ENCODE peak calls at places on chromosome 5, in eight cellular contexts. H is adrenal gland, P is MCF 10A, N is BJ, V is fibroblast of lung, U is BE2C, Q is RWPE2, K is endothelial cell of umbilical vein. I is an unnamed sample.

GRCh38 chr5:81353189-81353588 is 40.7 kb downstream of the ACOT12 start:
- DNase-seq in N (no peak), V (no peak), U (no peak), P (no peak), Q (no peak), H (no peak), K (no peak), I (no peak)

GRCh38 chr5:168978015-168978414 is 322.9 kb downstream of the SLIT3 start:
- DNase-seq in V (no peak), P (peak; percentile 89), H (no peak), K (no peak), U (no peak), N (peak; percentile 36), Q (no peak), I (no peak)

GRCh38 chr5:80481019-80481893 is 6.6 kb upstream of the FAM151B start:
- DNase-seq in V (peak; percentile 69), U (peak; percentile 58), Q (no peak), P (peak; percentile 68), N (no peak), K (peak; percentile 59), H (no peak), I (no peak)

GRCh38 chr5:74201334-74202081 is 439.0 kb downstream of the ENC1 start:
- DNase-seq in P (peak; percentile 53), N (no peak), K (peak; percentile 85), V (no peak), H (peak; percentile 56), U (peak; percentile 72), Q (no peak), I (no peak)

GRCh38 chr5:132138260-132138659 is 64.7 kb downstream of the CSF2 start:
- DNase-seq in U (no peak), H (no peak), N (peak; percentile 51), Q (no peak), K (no peak), V (peak; percentile 74), P (peak; percentile 11), I (no peak)

GRCh38 chr5:142800776-142801494 is 30.8 kb downstream of the ARHGAP26 start:
- DNase-seq in P (no peak), U (no peak), V (no peak), N (no peak), H (no peak), Q (no peak), K (no peak), I (no peak)

GRCh38 chr5:12110629-12111028 is 206.4 kb upstream of the CTNND2 start:
- DNase-seq in P (no peak), Q (no peak), N (no peak), H (no peak), U (no peak), K (no peak), V (no peak), I (no peak)

GRCh38 chr5:55852503-55852902 is 1.3 kb downstream of the IL31RA start:
- DNase-seq in U (no peak), P (no peak), V (peak; percentile 55), N (no peak), H (no peak), Q (no peak), K (no peak), I (no peak)

GRCh38 chr5:53071738-53072137 is 37.8 kb downstream of the MOCS2 start:
- DNase-seq in V (peak; percentile 46), N (peak; percentile 75), H (peak; percentile 57), K (no peak), Q (no peak), U (no peak), P (no peak), I (no peak)

GRCh38 chr5:66851306-66851705 is 255.1 kb downstream of the MAST4 start:
- DNase-seq in K (no peak), Q (no peak), N (no peak), H (no peak), P (peak; percentile 34), V (no peak), U (no peak), I (no peak)

GRCh38 chr5:87020099-87020934 is 247.4 kb upstream of the RASA1 start:
- DNase-seq in V (peak; percentile 28), H (peak; percentile 71), U (peak; percentile 22), P (no peak), N (no peak), Q (peak; percentile 39), K (no peak), I (peak; percentile 26)

GRCh38 chr5:74517700-74518099 is 122.8 kb downstream of the ENC1 start:
- DNase-seq in P (peak; percentile 65), Q (no peak), U (no peak), H (no peak), N (no peak), V (peak; percentile 72), K (peak; percentile 82), I (no peak)

GRCh38 chr5:113331201-113331551 is 103.6 kb downstream of the TSSK1B start:
- DNase-seq in P (peak; percentile 82), K (no peak), N (no peak), U (no peak), H (no peak), Q (no peak), V (peak; percentile 56), I (no peak)

GRCh38 chr5:113329981-113330380 is 104.8 kb downstream of the TSSK1B start:
- DNase-seq in P (no peak), Q (no peak), K (no peak), U (no peak), H (no peak), V (no peak), N (no peak), I (no peak)

GRCh38 chr5:113325054-113325453 is 109.7 kb downstream of the TSSK1B start:
- DNase-seq in N (no peak), K (peak; percentile 56), H (no peak), P (no peak), Q (no peak), U (no peak), V (no peak), I (no peak)

DNA sequence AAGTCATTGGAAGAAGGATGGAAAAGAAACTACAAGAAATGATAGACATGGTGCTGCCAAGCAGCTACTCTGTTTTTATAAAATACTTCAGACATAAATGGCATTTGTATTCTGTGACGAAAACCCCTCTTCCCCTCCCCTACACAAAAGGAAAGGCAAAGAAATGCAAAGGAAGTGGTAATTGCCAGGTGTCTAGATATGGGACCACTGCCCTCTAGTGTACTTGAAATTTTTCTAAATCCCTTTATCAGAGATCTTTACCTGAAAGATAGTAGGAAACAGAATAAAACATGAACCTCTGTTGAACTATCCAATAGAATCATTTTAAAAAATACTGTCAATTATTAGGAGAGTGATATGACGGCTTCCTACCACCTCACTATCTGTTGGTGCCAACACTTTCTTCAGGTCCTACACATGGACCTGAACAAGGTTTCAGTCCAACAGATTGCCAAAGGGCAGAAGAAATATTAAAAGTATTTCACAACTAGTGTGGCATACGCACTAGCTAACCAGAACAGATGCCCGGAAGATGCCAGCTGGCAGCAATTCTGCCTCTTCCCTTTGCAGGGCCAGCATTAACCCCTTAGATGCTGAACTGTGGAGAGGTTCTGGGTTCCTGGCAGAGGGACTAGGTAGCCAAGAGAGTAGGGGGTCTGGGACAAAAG is 104.1 kb downstream of the TSSK1B start:
- DNase-seq in V (peak; percentile 60), U (no peak), N (no peak), P (peak; percentile 93), H (peak; percentile 76), K (peak; percentile 75), Q (no peak), I (no peak)
- TF ChIP-seq CTCF in V (no peak), U (peak; percentile 66), N (peak; percentile 31), P (peak; percentile 63), H (peak; percentile 38), K (peak; percentile 20), Q (peak; percentile 96), I (peak; percentile 54)

DNA sequence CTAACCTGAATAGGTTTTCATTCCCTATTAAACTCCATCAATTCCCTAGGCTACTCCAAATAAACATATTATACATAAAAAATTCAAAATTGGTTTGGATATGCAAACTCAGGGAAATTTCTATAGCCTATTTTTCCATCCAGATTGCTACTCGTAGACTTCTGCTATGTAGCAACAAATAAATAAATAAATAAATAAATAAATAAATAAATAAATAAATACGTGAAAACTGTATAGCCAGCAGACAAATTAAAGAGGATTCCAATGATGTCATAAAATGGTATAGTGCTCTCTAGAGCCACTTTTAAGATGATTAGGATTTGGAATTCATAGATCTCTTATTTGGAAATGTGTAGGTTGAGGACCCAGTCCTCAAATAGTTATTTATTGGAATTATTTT is 1193.2 kb upstream of the NUDT12 start:
- DNase-seq in P (no peak), K (no peak), U (no peak), Q (no peak), H (no peak), N (no peak), V (no peak), I (no peak)
- TF ChIP-seq CTCF in P (no peak), K (no peak), U (no peak), Q (no peak), H (no peak), N (no peak), V (no peak), I (no peak)

DNA sequence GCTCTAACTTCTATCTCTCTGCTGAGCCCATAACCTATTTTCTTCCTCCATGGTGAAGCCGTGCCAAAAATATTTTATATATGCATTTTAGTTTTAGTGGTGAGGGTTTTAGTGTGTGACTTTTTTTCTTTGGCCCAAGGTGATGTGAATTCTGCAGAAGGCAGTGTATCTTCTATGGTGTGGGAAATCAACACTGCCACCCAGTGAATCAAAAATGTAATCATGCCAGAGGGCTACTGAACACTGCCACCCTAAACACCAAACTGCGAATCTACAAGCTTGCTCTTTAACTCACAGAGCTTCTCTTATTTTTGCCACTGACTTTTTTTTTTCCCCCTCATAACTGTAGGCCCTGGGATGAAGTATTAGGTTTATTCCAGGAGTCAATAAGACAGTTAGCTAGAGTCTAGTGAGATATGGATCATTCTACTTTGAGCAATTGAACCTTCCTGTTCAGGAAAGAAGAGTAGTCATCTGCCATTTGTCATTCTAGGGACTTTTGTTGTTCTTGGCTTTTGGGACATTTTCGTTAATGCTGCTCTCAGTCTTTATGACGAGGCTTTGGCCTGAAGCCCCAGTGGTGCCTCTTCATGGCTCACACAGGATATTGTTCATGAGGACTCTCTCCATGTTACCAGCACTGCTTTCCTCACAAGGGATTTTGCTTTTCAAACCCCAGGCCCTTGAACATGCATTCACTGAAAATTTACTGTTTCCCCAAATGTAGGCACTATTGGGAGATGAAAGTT is 53.1 kb downstream of the C7 start:
- DNase-seq in V (no peak), H (no peak), Q (no peak), P (no peak), K (no peak), U (no peak), N (no peak), I (no peak)
- TF ChIP-seq CTCF in V (no peak), H (no peak), Q (no peak), P (no peak), K (no peak), U (peak; percentile 23), N (no peak), I (no peak)

DNA sequence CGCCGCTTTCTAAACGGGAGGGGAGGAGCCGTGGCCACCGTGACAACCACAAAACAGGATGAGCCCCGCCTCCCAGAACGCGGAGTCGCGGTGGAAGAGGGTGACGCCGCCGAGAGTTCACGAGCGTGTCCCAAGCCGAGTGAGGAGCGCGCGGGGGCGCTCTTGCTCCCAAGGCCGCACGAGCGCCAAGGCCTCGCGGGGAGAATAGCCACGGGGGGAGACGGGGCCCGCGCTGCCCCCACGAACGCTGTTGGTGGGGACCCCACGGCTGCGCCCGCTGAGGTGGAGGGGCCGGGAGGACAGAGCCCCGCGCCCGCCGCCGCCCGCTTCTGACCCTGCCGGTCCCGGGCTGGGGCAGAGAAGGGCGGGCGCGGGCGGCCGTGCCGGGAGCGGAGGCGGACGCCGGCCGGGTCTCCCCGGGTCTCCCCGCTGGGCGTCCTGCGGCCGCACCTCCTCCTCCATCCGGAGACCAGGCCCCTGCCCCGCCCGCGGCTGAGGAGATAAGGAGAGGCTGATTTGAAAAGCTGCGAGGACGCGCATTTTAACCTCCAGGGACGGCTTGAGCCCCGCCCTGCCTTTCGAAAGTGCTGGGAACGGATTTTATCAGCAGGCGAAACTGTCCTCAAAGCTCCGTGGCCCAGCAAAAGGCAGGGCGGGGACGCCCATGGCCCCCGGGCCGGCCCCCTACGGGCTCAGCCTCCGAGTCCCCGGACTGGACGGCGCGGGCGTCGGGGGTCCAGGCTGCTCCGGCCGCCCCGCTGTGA is 3.8 kb upstream of the NKD2 start:
- DNase-seq in P (no peak), N (no peak), V (no peak), H (peak; percentile 76), K (peak; percentile 28), U (peak; percentile 75), Q (peak; percentile 71), I (peak; percentile 77)
- TF ChIP-seq CTCF in P (peak; percentile 17), N (peak; percentile 63), V (no peak), H (peak; percentile 20), K (peak; percentile 14), U (peak; percentile 48), Q (peak; percentile 50), I (no peak)